ENCODE peak calls at places on chromosome 21, in five cellular contexts. One of them, this sample, is unnamed.

GRCh38 chr21:45839274-45839673 is 142.3 kb upstream of the COL6A1 start:
- DNase-seq in LHCN-M2: peak; percentile 74
- DNase-seq in prostate gland: no peak
- DNase-seq in activated CD4-positive, alpha-beta T cell treated with anti-CD3 and anti-CD28 coated beads, Interleukin-2, amount 50 U/mL, for 24 hours: no peak
- DNase-seq in HCEC 1CT: peak; percentile 61
- DNase-seq in this sample: no peak

GRCh38 chr21:42556960-42557359 is 43.3 kb downstream of the SLC37A1 start:
- DNase-seq in activated CD4-positive, alpha-beta T cell treated with anti-CD3 and anti-CD28 coated beads, Interleukin-2, amount 50 U/mL, for 24 hours: no peak
- DNase-seq in HCEC 1CT: no peak
- DNase-seq in prostate gland: no peak
- DNase-seq in LHCN-M2: no peak
- DNase-seq in this sample: no peak

GRCh38 chr21:44298301-44298700 is 1.6 kb upstream of the PFKL start:
- DNase-seq in activated CD4-positive, alpha-beta T cell treated with anti-CD3 and anti-CD28 coated beads, Interleukin-2, amount 50 U/mL, for 24 hours: no peak
- DNase-seq in HCEC 1CT: no peak
- DNase-seq in LHCN-M2: no peak
- DNase-seq in prostate gland: no peak
- DNase-seq in this sample: no peak

GRCh38 chr21:36423772-36424433 is 38.7 kb downstream of the CHAF1B start:
- DNase-seq in prostate gland: no peak
- DNase-seq in LHCN-M2: no peak
- DNase-seq in activated CD4-positive, alpha-beta T cell treated with anti-CD3 and anti-CD28 coated beads, Interleukin-2, amount 50 U/mL, for 24 hours: no peak
- DNase-seq in HCEC 1CT: no peak
- DNase-seq in this sample: no peak

GRCh38 chr21:35924714-35925301 is 135.5 kb downstream of the SETD4 start:
- DNase-seq in prostate gland: no peak
- DNase-seq in HCEC 1CT: peak; percentile 85
- DNase-seq in LHCN-M2: peak; percentile 92
- DNase-seq in activated CD4-positive, alpha-beta T cell treated with anti-CD3 and anti-CD28 coated beads, Interleukin-2, amount 50 U/mL, for 24 hours: no peak
- DNase-seq in this sample: no peak

GRCh38 chr21:45069711-45070110 is 4.7 kb upstream of the ADARB1 start:
- DNase-seq in LHCN-M2: no peak
- DNase-seq in HCEC 1CT: no peak
- DNase-seq in prostate gland: no peak
- DNase-seq in activated CD4-positive, alpha-beta T cell treated with anti-CD3 and anti-CD28 coated beads, Interleukin-2, amount 50 U/mL, for 24 hours: no peak
- DNase-seq in this sample: no peak

GRCh38 chr21:39660596-39660995 is 47.9 kb downstream of the B3GALT5 start:
- DNase-seq in LHCN-M2: peak; percentile 89
- DNase-seq in activated CD4-positive, alpha-beta T cell treated with anti-CD3 and anti-CD28 coated beads, Interleukin-2, amount 50 U/mL, for 24 hours: no peak
- DNase-seq in HCEC 1CT: peak; percentile 7
- DNase-seq in prostate gland: peak; percentile 16
- DNase-seq in this sample: no peak

GRCh38 chr21:46093668-46094400 is 4.1 kb upstream of the COL6A2 start:
- DNase-seq in prostate gland: peak; percentile 2
- DNase-seq in LHCN-M2: no peak
- DNase-seq in activated CD4-positive, alpha-beta T cell treated with anti-CD3 and anti-CD28 coated beads, Interleukin-2, amount 50 U/mL, for 24 hours: no peak
- DNase-seq in HCEC 1CT: no peak
- DNase-seq in this sample: no peak

GRCh38 chr21:35886887-35887286 is 173.4 kb downstream of the SETD4 start:
- DNase-seq in prostate gland: no peak
- DNase-seq in HCEC 1CT: no peak
- DNase-seq in LHCN-M2: no peak
- DNase-seq in activated CD4-positive, alpha-beta T cell treated with anti-CD3 and anti-CD28 coated beads, Interleukin-2, amount 50 U/mL, for 24 hours: no peak
- DNase-seq in this sample: no peak

GRCh38 chr21:38925923-38926322 is 120.2 kb downstream of the ETS2 start:
- DNase-seq in LHCN-M2: peak; percentile 87
- DNase-seq in activated CD4-positive, alpha-beta T cell treated with anti-CD3 and anti-CD28 coated beads, Interleukin-2, amount 50 U/mL, for 24 hours: no peak
- DNase-seq in prostate gland: peak; percentile 63
- DNase-seq in HCEC 1CT: peak; percentile 95
- DNase-seq in this sample: peak; percentile 40

GRCh38 chr21:17611414-17612022 is 1.2 kb downstream of the BTG3 start:
- DNase-seq in activated CD4-positive, alpha-beta T cell treated with anti-CD3 and anti-CD28 coated beads, Interleukin-2, amount 50 U/mL, for 24 hours: peak; percentile 58
- DNase-seq in HCEC 1CT: peak; percentile 87
- DNase-seq in LHCN-M2: peak; percentile 88
- DNase-seq in prostate gland: peak; percentile 81
- DNase-seq in this sample: no peak

GRCh38 chr21:14533555-14534400 is 12.3 kb downstream of the SAMSN1 start:
- DNase-seq in prostate gland: no peak
- DNase-seq in HCEC 1CT: peak; percentile 33
- DNase-seq in activated CD4-positive, alpha-beta T cell treated with anti-CD3 and anti-CD28 coated beads, Interleukin-2, amount 50 U/mL, for 24 hours: no peak
- DNase-seq in LHCN-M2: peak; percentile 4
- DNase-seq in this sample: peak; percentile 55

GRCh38 chr21:44285547-44285992 is at the start of gene AIRE:
- DNase-seq in activated CD4-positive, alpha-beta T cell treated with anti-CD3 and anti-CD28 coated beads, Interleukin-2, amount 50 U/mL, for 24 hours: no peak
- DNase-seq in HCEC 1CT: peak; percentile 2
- DNase-seq in LHCN-M2: peak; percentile 18
- DNase-seq in prostate gland: no peak
- DNase-seq in this sample: no peak

GRCh38 chr21:42685036-42685435 is 31.6 kb downstream of the PDE9A start:
- DNase-seq in prostate gland: no peak
- DNase-seq in HCEC 1CT: no peak
- DNase-seq in activated CD4-positive, alpha-beta T cell treated with anti-CD3 and anti-CD28 coated beads, Interleukin-2, amount 50 U/mL, for 24 hours: no peak
- DNase-seq in LHCN-M2: no peak
- DNase-seq in this sample: no peak

GRCh38 chr21:46188226-46189212 is 4.3 kb upstream of the SPATC1L start:
- DNase-seq in LHCN-M2: peak; percentile 76
- DNase-seq in activated CD4-positive, alpha-beta T cell treated with anti-CD3 and anti-CD28 coated beads, Interleukin-2, amount 50 U/mL, for 24 hours: no peak
- DNase-seq in prostate gland: peak; percentile 82
- DNase-seq in HCEC 1CT: peak; percentile 35
- DNase-seq in this sample: no peak

GRCh38 chr21:35316933-35317332 is 267.8 kb upstream of the RUNX1 start:
- DNase-seq in activated CD4-positive, alpha-beta T cell treated with anti-CD3 and anti-CD28 coated beads, Interleukin-2, amount 50 U/mL, for 24 hours: no peak
- DNase-seq in prostate gland: no peak
- DNase-seq in HCEC 1CT: no peak
- DNase-seq in LHCN-M2: no peak
- DNase-seq in this sample: no peak

GRCh38 chr21:27954806-27955205 is 987.9 kb upstream of the ADAMTS5 start:
- DNase-seq in HCEC 1CT: no peak
- DNase-seq in LHCN-M2: no peak
- DNase-seq in activated CD4-positive, alpha-beta T cell treated with anti-CD3 and anti-CD28 coated beads, Interleukin-2, amount 50 U/mL, for 24 hours: no peak
- DNase-seq in prostate gland: no peak
- DNase-seq in this sample: no peak

GRCh38 chr21:19547951-19548635 is 1144.5 kb upstream of the TMPRSS15 start:
- DNase-seq in HCEC 1CT: no peak
- DNase-seq in prostate gland: no peak
- DNase-seq in LHCN-M2: no peak
- DNase-seq in activated CD4-positive, alpha-beta T cell treated with anti-CD3 and anti-CD28 coated beads, Interleukin-2, amount 50 U/mL, for 24 hours: no peak
- DNase-seq in this sample: no peak

GRCh38 chr21:32739946-32740345 is 12.1 kb upstream of the SYNJ1 start:
- DNase-seq in HCEC 1CT: no peak
- DNase-seq in LHCN-M2: no peak
- DNase-seq in activated CD4-positive, alpha-beta T cell treated with anti-CD3 and anti-CD28 coated beads, Interleukin-2, amount 50 U/mL, for 24 hours: no peak
- DNase-seq in prostate gland: no peak
- DNase-seq in this sample: no peak

GRCh38 chr21:17688912-17689874 is 76.5 kb upstream of the BTG3 start:
- DNase-seq in LHCN-M2: no peak
- DNase-seq in HCEC 1CT: no peak
- DNase-seq in activated CD4-positive, alpha-beta T cell treated with anti-CD3 and anti-CD28 coated beads, Interleukin-2, amount 50 U/mL, for 24 hours: peak; percentile 27
- DNase-seq in prostate gland: peak; percentile 49
- DNase-seq in this sample: peak; percentile 22

GRCh38 chr21:38840456-38841129 is 34.9 kb downstream of the ETS2 start:
- DNase-seq in activated CD4-positive, alpha-beta T cell treated with anti-CD3 and anti-CD28 coated beads, Interleukin-2, amount 50 U/mL, for 24 hours: no peak
- DNase-seq in HCEC 1CT: no peak
- DNase-seq in LHCN-M2: no peak
- DNase-seq in prostate gland: no peak
- DNase-seq in this sample: no peak

GRCh38 chr21:46667735-46668380 is 32.4 kb downstream of the PRMT2 start:
- DNase-seq in HCEC 1CT: peak; percentile 3
- DNase-seq in prostate gland: no peak
- DNase-seq in activated CD4-positive, alpha-beta T cell treated with anti-CD3 and anti-CD28 coated beads, Interleukin-2, amount 50 U/mL, for 24 hours: no peak
- DNase-seq in LHCN-M2: peak; percentile 70
- DNase-seq in this sample: no peak

GRCh38 chr21:44718571-44718970 is 7.2 kb upstream of the TSPEAR start:
- DNase-seq in HCEC 1CT: no peak
- DNase-seq in LHCN-M2: no peak
- DNase-seq in activated CD4-positive, alpha-beta T cell treated with anti-CD3 and anti-CD28 coated beads, Interleukin-2, amount 50 U/mL, for 24 hours: no peak
- DNase-seq in prostate gland: no peak
- DNase-seq in this sample: no peak

GRCh38 chr21:18743523-18743922 is 339.9 kb upstream of the TMPRSS15 start:
- DNase-seq in LHCN-M2: no peak
- DNase-seq in activated CD4-positive, alpha-beta T cell treated with anti-CD3 and anti-CD28 coated beads, Interleukin-2, amount 50 U/mL, for 24 hours: no peak
- DNase-seq in HCEC 1CT: no peak
- DNase-seq in prostate gland: no peak
- DNase-seq in this sample: no peak

GRCh38 chr21:45286671-45287437 is 841 bp downstream of the POFUT2 start:
- DNase-seq in prostate gland: no peak
- DNase-seq in LHCN-M2: no peak
- DNase-seq in activated CD4-positive, alpha-beta T cell treated with anti-CD3 and anti-CD28 coated beads, Interleukin-2, amount 50 U/mL, for 24 hours: no peak
- DNase-seq in HCEC 1CT: no peak
- DNase-seq in this sample: no peak

GRCh38 chr21:45499970-45500575 is 42.2 kb downstream of the SLC19A1 start:
- DNase-seq in prostate gland: no peak
- DNase-seq in LHCN-M2: no peak
- DNase-seq in activated CD4-positive, alpha-beta T cell treated with anti-CD3 and anti-CD28 coated beads, Interleukin-2, amount 50 U/mL, for 24 hours: no peak
- DNase-seq in HCEC 1CT: no peak
- DNase-seq in this sample: no peak

GRCh38 chr21:44392916-44393315 is 39.5 kb downstream of the TRPM2 start:
- DNase-seq in activated CD4-positive, alpha-beta T cell treated with anti-CD3 and anti-CD28 coated beads, Interleukin-2, amount 50 U/mL, for 24 hours: no peak
- DNase-seq in HCEC 1CT: no peak
- DNase-seq in LHCN-M2: peak; percentile 3
- DNase-seq in prostate gland: no peak
- DNase-seq in this sample: no peak

GRCh38 chr21:39258207-39258606 is 55.2 kb downstream of the BRWD1 start:
- DNase-seq in LHCN-M2: no peak
- DNase-seq in HCEC 1CT: no peak
- DNase-seq in prostate gland: no peak
- DNase-seq in activated CD4-positive, alpha-beta T cell treated with anti-CD3 and anti-CD28 coated beads, Interleukin-2, amount 50 U/mL, for 24 hours: no peak
- DNase-seq in this sample: no peak

GRCh38 chr21:17925900-17926299 is 106.7 kb upstream of the C21orf91 start:
- DNase-seq in LHCN-M2: peak; percentile 30
- DNase-seq in HCEC 1CT: peak; percentile 12
- DNase-seq in activated CD4-positive, alpha-beta T cell treated with anti-CD3 and anti-CD28 coated beads, Interleukin-2, amount 50 U/mL, for 24 hours: no peak
- DNase-seq in prostate gland: no peak
- DNase-seq in this sample: peak; percentile 21

GRCh38 chr21:14263879-14264278 is 47.9 kb downstream of the RBM11 start:
- DNase-seq in activated CD4-positive, alpha-beta T cell treated with anti-CD3 and anti-CD28 coated beads, Interleukin-2, amount 50 U/mL, for 24 hours: no peak
- DNase-seq in LHCN-M2: no peak
- DNase-seq in prostate gland: no peak
- DNase-seq in HCEC 1CT: no peak
- DNase-seq in this sample: no peak

GRCh38 chr21:37878946-37879660 is 37.2 kb downstream of the KCNJ6 start:
- DNase-seq in prostate gland: no peak
- DNase-seq in activated CD4-positive, alpha-beta T cell treated with anti-CD3 and anti-CD28 coated beads, Interleukin-2, amount 50 U/mL, for 24 hours: no peak
- DNase-seq in LHCN-M2: peak; percentile 92
- DNase-seq in HCEC 1CT: peak; percentile 93
- DNase-seq in this sample: no peak

GRCh38 chr21:37484535-37485474 is 118.2 kb downstream of the DYRK1A start:
- DNase-seq in prostate gland: no peak
- DNase-seq in activated CD4-positive, alpha-beta T cell treated with anti-CD3 and anti-CD28 coated beads, Interleukin-2, amount 50 U/mL, for 24 hours: no peak
- DNase-seq in HCEC 1CT: no peak
- DNase-seq in LHCN-M2: no peak
- DNase-seq in this sample: no peak

GRCh38 chr21:37483776-37484175 is 117.2 kb downstream of the DYRK1A start:
- DNase-seq in HCEC 1CT: no peak
- DNase-seq in activated CD4-positive, alpha-beta T cell treated with anti-CD3 and anti-CD28 coated beads, Interleukin-2, amount 50 U/mL, for 24 hours: no peak
- DNase-seq in LHCN-M2: no peak
- DNase-seq in prostate gland: no peak
- DNase-seq in this sample: no peak

This sample was measured in AML-193.